ENCODE peak calls at places on chromosomes 16 and 17, in seven cellular contexts. One of them, this sample, is unnamed.

GRCh38 chr17:62601438-62601837 is 26.0 kb upstream of the MRC2 start:
- DNase-seq in mesendoderm: no peak
- DNase-seq in mesenchymal stem cell: no peak
- DNase-seq in trophoblast cell: no peak
- DNase-seq in IMR-90: no peak
- DNase-seq in H9: no peak
- DNase-seq in H1: no peak
- DNase-seq in this sample: no peak

GRCh38 chr17:43800736-43801135 is 20.5 kb downstream of the CFAP97D1 start:
- DNase-seq in H9: no peak
- DNase-seq in mesendoderm: no peak
- DNase-seq in H1: no peak
- DNase-seq in mesenchymal stem cell: no peak
- DNase-seq in trophoblast cell: no peak
- DNase-seq in IMR-90: no peak
- DNase-seq in this sample: no peak

GRCh38 chr16:87806608-87807546 is 41.1 kb upstream of the KLHDC4 start:
- DNase-seq in mesendoderm: peak; percentile 92
- DNase-seq in mesenchymal stem cell: peak; percentile 84
- DNase-seq in IMR-90: peak; percentile 92
- DNase-seq in H9: peak; percentile 49
- DNase-seq in H1: no peak
- DNase-seq in trophoblast cell: peak; percentile 93
- DNase-seq in this sample: no peak

GRCh38 chr16:13852827-13853226 is 67.1 kb upstream of the ERCC4 start:
- DNase-seq in trophoblast cell: no peak
- DNase-seq in mesendoderm: no peak
- DNase-seq in mesenchymal stem cell: no peak
- DNase-seq in IMR-90: no peak
- DNase-seq in H9: no peak
- DNase-seq in H1: no peak
- DNase-seq in this sample: no peak

GRCh38 chr16:72837846-72838661 is 209.9 kb downstream of the ZFHX3 start:
- DNase-seq in H1: no peak
- DNase-seq in IMR-90: peak; percentile 77
- DNase-seq in H9: peak; percentile 51
- DNase-seq in mesenchymal stem cell: peak; percentile 50
- DNase-seq in trophoblast cell: no peak
- DNase-seq in mesendoderm: peak; percentile 61
- DNase-seq in this sample: no peak

GRCh38 chr16:80619824-80620223 is 79.0 kb downstream of the DYNLRB2 start:
- DNase-seq in H1: no peak
- DNase-seq in mesenchymal stem cell: no peak
- DNase-seq in trophoblast cell: peak; percentile 93
- DNase-seq in IMR-90: no peak
- DNase-seq in mesendoderm: peak; percentile 14
- DNase-seq in H9: no peak
- DNase-seq in this sample: no peak

GRCh38 chr17:72192409-72193192 is 71.8 kb downstream of the SOX9 start:
- DNase-seq in mesenchymal stem cell: peak; percentile 18
- DNase-seq in trophoblast cell: peak; percentile 7
- DNase-seq in IMR-90: peak; percentile 98
- DNase-seq in H1: no peak
- DNase-seq in H9: no peak
- DNase-seq in mesendoderm: peak; percentile 56
- DNase-seq in this sample: no peak

GRCh38 chr16:77332792-77333191 is 102.0 kb downstream of the ADAMTS18 start:
- DNase-seq in mesenchymal stem cell: no peak
- DNase-seq in mesendoderm: no peak
- DNase-seq in H9: no peak
- DNase-seq in H1: no peak
- DNase-seq in trophoblast cell: no peak
- DNase-seq in IMR-90: no peak
- DNase-seq in this sample: no peak

GRCh38 chr16:53055603-53056527 is 1.1 kb downstream of the CHD9 start:
- DNase-seq in trophoblast cell: no peak
- DNase-seq in mesenchymal stem cell: peak; percentile 89
- DNase-seq in H1: no peak
- DNase-seq in H9: peak; percentile 43
- DNase-seq in mesendoderm: peak; percentile 95
- DNase-seq in IMR-90: peak; percentile 72
- DNase-seq in this sample: peak; percentile 39

GRCh38 chr16:66746682-66747081 is 4.7 kb downstream of the DYNC1LI2 start:
- DNase-seq in H9: no peak
- DNase-seq in mesenchymal stem cell: peak; percentile 23
- DNase-seq in H1: no peak
- DNase-seq in trophoblast cell: no peak
- DNase-seq in IMR-90: no peak
- DNase-seq in mesendoderm: no peak
- DNase-seq in this sample: no peak

GRCh38 chr16:88782454-88783390 is 2.3 kb downstream of the PIEZO1 start:
- DNase-seq in mesendoderm: no peak
- DNase-seq in H9: no peak
- DNase-seq in H1: no peak
- DNase-seq in mesenchymal stem cell: peak; percentile 76
- DNase-seq in trophoblast cell: no peak
- DNase-seq in IMR-90: peak; percentile 84
- DNase-seq in this sample: no peak

GRCh38 chr17:251531-251930 is 70.1 kb upstream of the DOC2B start:
- DNase-seq in trophoblast cell: no peak
- DNase-seq in IMR-90: no peak
- DNase-seq in mesendoderm: no peak
- DNase-seq in H1: no peak
- DNase-seq in H9: no peak
- DNase-seq in mesenchymal stem cell: no peak
- DNase-seq in this sample: no peak

GRCh38 chr17:37086329-37086728 is 137.6 kb downstream of the AATF start:
- DNase-seq in H1: no peak
- DNase-seq in IMR-90: no peak
- DNase-seq in trophoblast cell: no peak
- DNase-seq in mesendoderm: no peak
- DNase-seq in H9: no peak
- DNase-seq in mesenchymal stem cell: no peak
- DNase-seq in this sample: no peak

GRCh38 chr17:79438936-79439335 is 171.9 kb downstream of the RBFOX3 start:
- DNase-seq in mesenchymal stem cell: no peak
- DNase-seq in H1: no peak
- DNase-seq in mesendoderm: no peak
- DNase-seq in H9: no peak
- DNase-seq in trophoblast cell: no peak
- DNase-seq in IMR-90: no peak
- DNase-seq in this sample: no peak

DNA sequence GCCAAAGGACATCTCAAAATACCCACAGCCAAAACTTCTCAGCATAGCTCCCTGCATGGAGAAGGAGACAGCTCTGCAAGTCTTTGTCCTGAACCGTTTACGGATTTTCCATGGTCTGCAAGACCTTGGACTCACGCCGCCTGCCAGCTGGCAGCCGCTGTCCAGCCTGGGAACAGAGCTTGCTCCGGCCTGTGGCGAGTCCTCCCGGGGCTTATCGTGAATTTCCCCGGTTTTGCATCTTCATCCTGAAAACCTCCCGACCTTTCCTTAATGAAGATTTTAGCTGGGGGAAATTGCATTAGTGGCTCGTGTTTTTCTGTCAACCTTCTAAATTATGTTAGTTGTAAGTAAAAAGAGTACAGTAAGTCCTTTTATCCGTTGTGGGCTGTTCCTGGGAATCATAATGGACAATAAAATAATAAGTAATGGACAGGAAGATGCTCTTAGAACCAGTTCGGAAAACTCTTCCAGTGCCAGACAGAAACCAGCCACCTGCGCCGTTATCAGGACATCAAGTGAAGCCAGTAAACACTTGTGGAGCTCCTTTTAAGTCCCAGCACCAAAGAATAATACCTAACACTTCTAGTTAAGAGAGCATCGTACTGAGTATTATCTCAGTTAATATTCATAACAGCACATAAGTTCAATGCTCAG is 112.3 kb upstream of the NOL11 start:
- DNase-seq in IMR-90: no peak
- DNase-seq in trophoblast cell: no peak
- DNase-seq in H1: no peak
- DNase-seq in mesenchymal stem cell: no peak
- DNase-seq in H9: no peak
- DNase-seq in mesendoderm: no peak
- DNase-seq in this sample: no peak
- H2BK5ac ChIP-seq in IMR-90: no peak overlapping the region
- H2BK5ac ChIP-seq in trophoblast cell: no peak overlapping the region
- H2BK5ac ChIP-seq in H1: no peak overlapping the region
- H2BK5ac ChIP-seq in mesenchymal stem cell: no peak overlapping the region
- H2BK5ac ChIP-seq in H9: no peak overlapping the region
- H2BK5ac ChIP-seq in mesendoderm: no peak overlapping the region
- H2BK5ac ChIP-seq in this sample: no peak overlapping the region

DNA sequence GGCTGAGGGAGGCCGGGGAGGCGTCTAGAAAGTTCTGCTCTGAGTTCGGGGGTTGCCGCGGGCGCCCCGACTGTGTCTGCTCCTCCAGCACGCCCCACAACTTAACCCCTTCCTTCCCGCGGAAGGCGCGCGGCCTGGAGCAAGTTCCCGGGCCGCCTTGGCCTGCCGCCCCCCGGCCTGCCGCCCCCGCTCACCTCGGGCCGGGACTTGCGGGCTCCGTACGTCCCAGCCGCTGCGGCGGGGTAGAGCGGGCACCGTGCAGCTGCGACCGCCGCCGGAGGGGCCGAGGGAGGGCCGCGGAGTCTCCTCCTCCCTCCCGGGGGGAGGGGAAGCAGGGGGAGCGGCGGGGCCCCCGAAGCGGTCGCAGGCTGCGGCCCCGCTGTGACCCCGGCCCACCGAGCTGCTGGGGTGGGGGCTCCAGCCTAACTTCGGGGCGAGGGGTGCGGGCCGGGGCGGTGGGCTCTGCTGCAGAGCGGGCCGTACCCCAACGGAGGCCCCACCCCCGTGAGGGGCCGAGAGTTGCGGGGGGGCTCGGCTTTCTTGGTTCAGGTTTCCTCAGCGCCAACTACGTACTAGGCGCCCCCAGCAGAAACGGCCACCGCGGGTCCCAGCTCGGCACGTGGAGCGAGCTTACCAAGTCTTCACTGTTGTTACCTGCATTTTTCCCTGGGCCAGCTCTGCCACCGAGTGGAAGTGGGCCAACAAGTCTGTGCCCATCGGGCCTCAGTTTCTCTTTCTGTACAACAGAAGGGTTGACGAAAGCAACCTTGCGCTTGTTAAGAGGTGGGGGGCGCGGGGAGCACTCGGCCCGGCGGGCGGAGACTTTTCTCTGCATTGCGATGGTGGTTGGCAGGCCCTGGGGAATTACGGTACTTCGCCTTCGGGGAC is at the start of gene CCDC102A:
- DNase-seq in H9: peak; percentile 57
- DNase-seq in IMR-90: no peak
- DNase-seq in mesenchymal stem cell: no peak
- DNase-seq in mesendoderm: peak; percentile 46
- DNase-seq in H1: no peak
- DNase-seq in trophoblast cell: no peak
- DNase-seq in this sample: no peak
- H3K4me1 ChIP-seq in H9: peaks cover 10% of the 10 kb centered on the region
- H3K4me1 ChIP-seq in IMR-90: peaks cover 22% of the 10 kb centered on the region
- H3K4me1 ChIP-seq in mesenchymal stem cell: peaks cover 42% of the 10 kb centered on the region
- H3K4me1 ChIP-seq in mesendoderm: peaks cover 5% of the 10 kb centered on the region
- H3K4me1 ChIP-seq in H1: peaks cover 44% of the 10 kb centered on the region
- H3K4me1 ChIP-seq in trophoblast cell: peaks cover 33% of the 10 kb centered on the region
- H3K4me1 ChIP-seq in this sample: peaks cover 25% of the 10 kb centered on the region

GRCh38 chr16:17382949-17383348 is 87.8 kb downstream of the XYLT1 start:
- DNase-seq in mesenchymal stem cell: no peak
- DNase-seq in mesendoderm: peak; percentile 86
- DNase-seq in trophoblast cell: no peak
- DNase-seq in H1: no peak
- DNase-seq in IMR-90: no peak
- DNase-seq in H9: no peak
- DNase-seq in this sample: no peak
- H2BK5ac ChIP-seq in mesenchymal stem cell: no peak overlapping the region
- H2BK5ac ChIP-seq in mesendoderm: no peak overlapping the region
- H2BK5ac ChIP-seq in trophoblast cell: no peak overlapping the region
- H2BK5ac ChIP-seq in H1: peak overlapping the region; percentile 93
- H2BK5ac ChIP-seq in IMR-90: no peak overlapping the region
- H2BK5ac ChIP-seq in H9: no peak overlapping the region
- H2BK5ac ChIP-seq in this sample: no peak overlapping the region

GRCh38 chr16:19610200-19610599 is 54.7 kb downstream of the VPS35L start:
- DNase-seq in H9: no peak
- DNase-seq in mesenchymal stem cell: no peak
- DNase-seq in H1: no peak
- DNase-seq in trophoblast cell: no peak
- DNase-seq in mesendoderm: no peak
- DNase-seq in IMR-90: no peak
- DNase-seq in this sample: no peak

GRCh38 chr16:19604911-19605310 is 49.4 kb downstream of the VPS35L start:
- DNase-seq in H9: no peak
- DNase-seq in mesenchymal stem cell: no peak
- DNase-seq in IMR-90: no peak
- DNase-seq in trophoblast cell: no peak
- DNase-seq in mesendoderm: no peak
- DNase-seq in H1: no peak
- DNase-seq in this sample: no peak

GRCh38 chr16:19609359-19609758 is 53.9 kb downstream of the VPS35L start:
- DNase-seq in H1: no peak
- DNase-seq in IMR-90: no peak
- DNase-seq in mesenchymal stem cell: no peak
- DNase-seq in mesendoderm: peak; percentile 23
- DNase-seq in H9: no peak
- DNase-seq in trophoblast cell: peak; percentile 46
- DNase-seq in this sample: no peak

GRCh38 chr16:19605701-19606100 is 50.2 kb downstream of the VPS35L start:
- DNase-seq in mesenchymal stem cell: no peak
- DNase-seq in H1: no peak
- DNase-seq in IMR-90: no peak
- DNase-seq in mesendoderm: peak; percentile 38
- DNase-seq in H9: no peak
- DNase-seq in trophoblast cell: peak; percentile 34
- DNase-seq in this sample: no peak

GRCh38 chr16:19607610-19608280 is 52.2 kb downstream of the VPS35L start:
- DNase-seq in trophoblast cell: peak; percentile 97
- DNase-seq in mesendoderm: peak; percentile 59
- DNase-seq in H9: no peak
- DNase-seq in H1: no peak
- DNase-seq in IMR-90: peak; percentile 14
- DNase-seq in mesenchymal stem cell: no peak
- DNase-seq in this sample: no peak
- H3K4me1 ChIP-seq in trophoblast cell: peaks cover 10% of the 10 kb centered on the region
- H3K4me1 ChIP-seq in mesendoderm: no peaks in the 10 kb centered on the region
- H3K4me1 ChIP-seq in H9: no peaks in the 10 kb centered on the region
- H3K4me1 ChIP-seq in H1: no peaks in the 10 kb centered on the region
- H3K4me1 ChIP-seq in IMR-90: no peaks in the 10 kb centered on the region
- H3K4me1 ChIP-seq in mesenchymal stem cell: no peaks in the 10 kb centered on the region
- H3K4me1 ChIP-seq in this sample: no peaks in the 10 kb centered on the region

DNA sequence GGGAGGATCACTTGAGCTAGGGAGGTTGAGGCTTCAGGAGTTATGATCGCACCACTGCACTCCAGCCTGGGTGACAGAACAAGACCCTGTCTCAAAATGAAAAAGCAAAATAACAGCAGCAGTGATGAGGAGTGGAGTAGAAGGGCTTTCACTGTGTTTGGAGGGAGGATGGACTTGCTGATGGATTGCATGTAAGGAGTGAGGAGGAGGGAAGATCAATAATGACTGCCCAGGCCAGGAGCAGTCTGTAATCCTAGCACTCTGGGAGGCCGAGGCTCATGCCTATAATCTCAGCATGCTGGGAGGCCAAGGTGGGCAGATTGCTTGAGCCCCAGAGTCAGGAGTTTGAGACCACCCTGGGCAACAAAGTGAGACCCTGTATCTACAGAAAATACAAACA is 14.8 kb upstream of the CNEP1R1 start:
- DNase-seq in H1: no peak
- DNase-seq in H9: no peak
- DNase-seq in IMR-90: no peak
- DNase-seq in mesenchymal stem cell: no peak
- DNase-seq in trophoblast cell: no peak
- DNase-seq in mesendoderm: no peak
- DNase-seq in this sample: no peak
- H2BK5ac ChIP-seq in H1: no peak overlapping the region
- H2BK5ac ChIP-seq in H9: no peak overlapping the region
- H2BK5ac ChIP-seq in IMR-90: no peak overlapping the region
- H2BK5ac ChIP-seq in mesenchymal stem cell: no peak overlapping the region
- H2BK5ac ChIP-seq in trophoblast cell: no peak overlapping the region
- H2BK5ac ChIP-seq in mesendoderm: no peak overlapping the region
- H2BK5ac ChIP-seq in this sample: no peak overlapping the region

GRCh38 chr17:76534831-76535732 is 2.4 kb downstream of the CYGB start:
- DNase-seq in mesenchymal stem cell: no peak
- DNase-seq in H1: no peak
- DNase-seq in trophoblast cell: peak; percentile 80
- DNase-seq in mesendoderm: peak; percentile 51
- DNase-seq in H9: no peak
- DNase-seq in IMR-90: no peak
- DNase-seq in this sample: no peak
- H3K4me1 ChIP-seq in mesenchymal stem cell: peaks cover 33% of the 10 kb centered on the region
- H3K4me1 ChIP-seq in H1: peaks cover 10% of the 10 kb centered on the region
- H3K4me1 ChIP-seq in trophoblast cell: peaks cover 27% of the 10 kb centered on the region
- H3K4me1 ChIP-seq in mesendoderm: peaks cover 2% of the 10 kb centered on the region
- H3K4me1 ChIP-seq in H9: no peaks in the 10 kb centered on the region
- H3K4me1 ChIP-seq in IMR-90: peaks cover 14% of the 10 kb centered on the region
- H3K4me1 ChIP-seq in this sample: peaks cover 10% of the 10 kb centered on the region

This sample was measured in neuronal stem cell.